ENCODE peak calls at places on chromosomes 1 and 21, in seven cellular contexts. T is A549; Y is fibroblast of lung; U is stomach; W is sigmoid colon; K is CD8-positive, alpha-beta memory T cell; E is ovary. X is an unnamed sample.
A peak's percentile ranks its signal among the peaks of the same experiment; 100 is the strongest.

GRCh38 chr1:44970317-44970716 is 16.1 kb downstream of the EIF2B3 start:
- DNase-seq in T (no peak), Y (peak; percentile 85), U (no peak), W (no peak), K (no peak), E (no peak), X (no peak)

GRCh38 chr1:228394571-228395394 is 11.9 kb downstream of the TRIM11 start:
- DNase-seq in T (no peak), Y (no peak), U (no peak), W (peak; percentile 63), K (no peak), E (no peak), X (peak; percentile 62)

GRCh38 chr21:46326110-46326703 is 2.3 kb downstream of the PCNT start:
- DNase-seq in T (no peak), Y (no peak), U (no peak), W (no peak), K (no peak), E (no peak), X (no peak)

GRCh38 chr1:215181518-215181917 is 99.0 kb downstream of the KCNK2 start:
- DNase-seq in T (no peak), Y (no peak), U (no peak), W (no peak), K (no peak), E (no peak), X (no peak)

GRCh38 chr1:85116856-85117255 is 68.6 kb upstream of the MCOLN3 start:
- DNase-seq in T (no peak), Y (no peak), U (no peak), W (no peak), K (no peak), E (no peak), X (no peak)

GRCh38 chr1:161219078-161219892 is 4.1 kb downstream of the APOA2 start:
- DNase-seq in T (no peak), Y (no peak), U (no peak), W (no peak), K (no peak), E (no peak), X (no peak)

GRCh38 chr1:207649204-207649753 is 4.3 kb downstream of the CR1L start:
- DNase-seq in T (no peak), Y (no peak), U (no peak), W (no peak), K (no peak), E (no peak), X (no peak)

GRCh38 chr1:115445090-115445489 is 107.0 kb upstream of the NGF start:
- DNase-seq in T (no peak), Y (no peak), U (no peak), W (no peak), K (no peak), E (no peak), X (no peak)

GRCh38 chr1:88035578-88035977 is 648.5 kb upstream of the PKN2 start:
- DNase-seq in T (no peak), Y (no peak), U (no peak), W (no peak), K (no peak), E (no peak), X (peak; percentile 47)

GRCh38 chr1:180230791-180231505 is 884 bp downstream of the LHX4 start:
- DNase-seq in T (peak; percentile 56), Y (peak; percentile 70), U (no peak), W (peak; percentile 55), K (no peak), E (no peak), X (peak; percentile 84)

GRCh38 chr1:24382165-24382577 is 31.4 kb downstream of the STPG1 start:
- DNase-seq in T (no peak), Y (no peak), U (no peak), W (no peak), K (no peak), E (no peak), X (no peak)

GRCh38 chr1:80846966-80847365 is 953.8 kb upstream of the ADGRL2 start:
- DNase-seq in T (no peak), Y (no peak), U (no peak), W (no peak), K (no peak), E (no peak), X (no peak)

GRCh38 chr1:175802407-175803123 is 59.2 kb upstream of the TNR start:
- DNase-seq in T (no peak), Y (no peak), U (no peak), W (no peak), K (no peak), E (no peak), X (no peak)

GRCh38 chr1:236131916-236132315 is 10.4 kb upstream of the GPR137B start:
- DNase-seq in T (no peak), Y (no peak), U (no peak), W (no peak), K (no peak), E (no peak), X (no peak)

GRCh38 chr1:110011527-110012041 is 22.8 kb upstream of the STRIP1 start:
- DNase-seq in T (peak; percentile 56), Y (peak; percentile 51), U (peak; percentile 33), W (no peak), K (no peak), E (no peak), X (no peak)

GRCh38 chr1:109498161-109498801 is 4.4 kb downstream of the CYB561D1 start:
- DNase-seq in T (peak; percentile 31), Y (peak; percentile 27), U (no peak), W (no peak), K (no peak), E (no peak), X (no peak)

GRCh38 chr1:177505905-177506590 is 335.3 kb downstream of the BRINP2 start:
- DNase-seq in T (no peak), Y (no peak), U (no peak), W (no peak), K (no peak), E (no peak), X (no peak)

GRCh38 chr1:30106125-30106524 is 617.3 kb downstream of the MATN1 start:
- DNase-seq in T (peak; percentile 38), Y (peak; percentile 28), U (no peak), W (no peak), K (no peak), E (no peak), X (no peak)

GRCh38 chr1:211133841-211134669 is at the start of gene KCNH1:
- DNase-seq in T (peak; percentile 78), Y (peak; percentile 74), U (peak; percentile 66), W (peak; percentile 90), K (peak; percentile 75), E (peak; percentile 59), X (peak; percentile 87)

GRCh38 chr21:40331182-40331581 is 463.9 kb downstream of the PCP4 start:
- DNase-seq in T (no peak), Y (no peak), U (no peak), W (no peak), K (no peak), E (no peak), X (no peak)

GRCh38 chr1:200090252-200091159 is 63.0 kb downstream of the NR5A2 start:
- DNase-seq in T (peak; percentile 25), Y (peak; percentile 19), U (no peak), W (no peak), K (no peak), E (no peak), X (no peak)

GRCh38 chr1:248696261-248696660 is 6.3 kb downstream of the OR14I1 start:
- DNase-seq in T (peak; percentile 14), Y (no peak), U (peak; percentile 38), W (no peak), K (no peak), E (no peak), X (no peak)

GRCh38 chr1:183027031-183027430 is 3.8 kb downstream of the LAMC1 start:
- DNase-seq in T (no peak), Y (peak; percentile 48), U (no peak), W (no peak), K (no peak), E (no peak), X (no peak)
- H3K4me1 ChIP-seq in T (peaks cover 71% of the 10 kb centered on the region), Y (peaks cover 14% of the 10 kb centered on the region), U (peaks cover 18% of the 10 kb centered on the region), W (peaks cover 58% of the 10 kb centered on the region), K (peaks cover 11% of the 10 kb centered on the region), E (peaks cover 8% of the 10 kb centered on the region), X (peaks cover 25% of the 10 kb centered on the region)

GRCh38 chr21:14581902-14582457 is 35.9 kb upstream of the SAMSN1 start:
- DNase-seq in T (no peak), Y (no peak), U (no peak), W (no peak), K (peak; percentile 7), E (no peak), X (no peak)
- H3K4me3 ChIP-seq in T (no peak overlapping the region), Y (no peak overlapping the region), U (no peak overlapping the region), W (no peak overlapping the region), K (peak overlapping the region; percentile 20), E (no peak overlapping the region), X (no peak overlapping the region)

GRCh38 chr1:11109361-11109760 is 9.7 kb upstream of the EXOSC10 start:
- DNase-seq in T (no peak), Y (no peak), U (no peak), W (no peak), K (no peak), E (no peak), X (no peak)
- H3K27ac ChIP-seq in T (no peak overlapping the region), Y (no peak overlapping the region), U (no peak overlapping the region), W (no peak overlapping the region), K (no peak overlapping the region), E (no peak overlapping the region), X (no peak overlapping the region)

DNA sequence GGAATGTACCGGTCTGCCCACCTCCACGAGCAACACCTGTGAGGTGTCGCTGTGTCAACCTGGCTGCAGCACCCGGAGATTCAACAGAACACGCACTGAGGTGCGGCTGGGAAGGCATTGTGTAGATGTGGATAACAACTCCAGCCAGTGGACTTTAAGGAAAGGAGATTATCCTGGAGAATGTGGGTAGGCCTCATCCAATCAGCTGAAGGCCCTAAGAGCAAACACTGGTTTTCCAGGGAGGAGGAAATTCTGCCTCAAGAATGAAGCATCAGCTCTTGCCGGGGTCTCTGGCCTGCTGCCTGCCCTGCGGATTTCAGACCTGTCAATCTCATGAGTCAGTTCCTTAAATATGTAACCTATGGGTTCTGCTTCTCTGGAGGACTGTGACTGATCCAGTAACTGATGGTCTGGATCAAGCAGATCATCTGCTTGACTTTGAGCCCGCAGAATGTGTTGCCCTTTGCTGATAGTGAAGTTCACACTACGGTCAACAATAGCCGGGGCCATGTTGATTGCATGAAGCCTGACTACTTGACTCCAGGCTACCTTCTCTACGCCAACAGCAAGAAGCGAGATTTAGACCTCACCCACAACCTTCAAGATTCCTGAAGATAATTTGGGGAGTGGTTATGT is 15.9 kb upstream of the PRDM15 start:
- DNase-seq in T (no peak), Y (peak; percentile 98), U (no peak), W (peak; percentile 40), K (no peak), E (no peak), X (no peak)
- H3K4me1 ChIP-seq in T (no peaks in the 10 kb centered on the region), Y (peaks cover 11% of the 10 kb centered on the region), U (no peaks in the 10 kb centered on the region), W (peaks cover 4% of the 10 kb centered on the region), K (peaks cover 21% of the 10 kb centered on the region), E (peaks cover 2% of the 10 kb centered on the region), X (no peaks in the 10 kb centered on the region)

DNA sequence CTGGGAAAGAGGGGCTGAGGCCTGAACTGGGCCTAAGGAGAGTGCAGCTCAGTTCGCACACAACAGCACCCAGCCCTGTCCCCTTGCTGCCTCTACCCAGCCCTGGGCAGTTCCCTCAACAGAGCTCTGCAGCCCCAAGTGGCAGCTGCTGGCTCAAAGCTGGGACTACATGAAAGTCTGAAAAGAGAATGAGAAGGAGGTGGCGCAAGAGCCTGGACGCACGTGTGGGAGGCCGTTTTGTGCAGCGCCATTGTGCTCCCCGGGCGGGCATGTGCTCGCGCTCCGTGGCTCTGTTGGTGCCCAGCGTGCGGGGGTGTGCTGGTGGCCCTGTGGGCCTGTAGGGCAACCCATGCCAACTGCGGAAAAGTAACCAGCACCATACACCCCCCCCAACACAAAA is 10.3 kb downstream of the GPR37L1 start:
- DNase-seq in T (no peak), Y (no peak), U (no peak), W (peak; percentile 77), K (no peak), E (no peak), X (no peak)
- H3K4me3 ChIP-seq in T (no peak overlapping the region), Y (no peak overlapping the region), U (no peak overlapping the region), W (no peak overlapping the region), K (no peak overlapping the region), E (no peak overlapping the region), X (no peak overlapping the region)

GRCh38 chr1:202072211-202072610 is 50.5 kb upstream of the GPR37L1 start:
- DNase-seq in T (no peak), Y (no peak), U (peak; percentile 65), W (no peak), K (no peak), E (no peak), X (no peak)
- H3K27ac ChIP-seq in T (peak overlapping the region; percentile 51), Y (no peak overlapping the region), U (peak overlapping the region; percentile 46), W (no peak overlapping the region), K (no peak overlapping the region), E (no peak overlapping the region), X (no peak overlapping the region)